ENCODE peak calls at places on chromosome 2, in eight cellular contexts. L is upper lobe of right lung, C is tibial artery, P is lower leg skin, D is WTC11, G is Calu3, E is heart left ventricle, F is fibroblast of lung. T is an unnamed sample.
A peak's percentile ranks its signal among the peaks of the same experiment; 100 is the strongest.

GRCh38 chr2:196528486-196529223 is 110.9 kb upstream of the CCDC150 start:
- DNase-seq in P (no peak), G (no peak), F (no peak), D (no peak), C (no peak), L (no peak), E (no peak), T (no peak)

GRCh38 chr2:191402966-191403565 is 157.9 kb downstream of the MYO1B start:
- DNase-seq in P (no peak), E (no peak), L (no peak), F (no peak), G (no peak), D (no peak), C (no peak), T (no peak)

GRCh38 chr2:48693645-48694044 is 61.9 kb downstream of the LHCGR start:
- DNase-seq in P (no peak), D (no peak), E (no peak), C (no peak), F (peak; percentile 82), L (no peak), G (no peak), T (no peak)

GRCh38 chr2:43236256-43236655 is 9.8 kb upstream of the ZFP36L2 start:
- DNase-seq in G (no peak), D (no peak), F (no peak), L (no peak), C (no peak), P (no peak), E (no peak), T (no peak)

GRCh38 chr2:208179028-208179609 is 10.7 kb downstream of the C2orf80 start:
- DNase-seq in E (no peak), D (peak; percentile 24), L (peak; percentile 66), P (no peak), C (no peak), G (peak; percentile 76), F (peak; percentile 13), T (no peak)

GRCh38 chr2:134398300-134398699 is 144.4 kb downstream of the MGAT5 start:
- DNase-seq in C (no peak), E (no peak), G (no peak), D (no peak), L (no peak), F (peak; percentile 85), P (no peak), T (peak; percentile 51)

GRCh38 chr2:237873382-237873781 is 14.0 kb downstream of the RAMP1 start:
- DNase-seq in C (no peak), G (no peak), E (no peak), F (peak; percentile 27), L (peak; percentile 40), D (no peak), P (no peak), T (peak; percentile 85)

GRCh38 chr2:175877845-175878563 is 124.1 kb downstream of the LNPK start:
- DNase-seq in F (peak; percentile 14), L (no peak), E (no peak), D (no peak), P (no peak), C (peak; percentile 24), G (no peak), T (no peak)

GRCh38 chr2:121095257-121096080 is 189.5 kb downstream of the TFCP2L1 start:
- DNase-seq in F (peak; percentile 57), L (peak; percentile 90), D (peak; percentile 79), C (no peak), P (peak; percentile 56), E (peak; percentile 77), G (peak; percentile 75), T (peak; percentile 74)

GRCh38 chr2:98588880-98589425 is 19.4 kb downstream of the COA5 start:
- DNase-seq in L (no peak), D (no peak), E (no peak), G (no peak), F (no peak), C (no peak), P (no peak), T (no peak)

GRCh38 chr2:172562298-172562697 is 6.4 kb downstream of the PDK1 start:
- DNase-seq in G (no peak), L (no peak), C (no peak), F (no peak), D (no peak), E (no peak), P (no peak), T (no peak)

GRCh38 chr2:124609667-124610066 is 584.6 kb downstream of the CNTNAP5 start:
- DNase-seq in F (no peak), G (no peak), E (no peak), L (no peak), D (no peak), C (no peak), P (no peak), T (no peak)

GRCh38 chr2:212991120-212991519 is 160.3 kb downstream of the IKZF2 start:
- DNase-seq in E (no peak), F (no peak), D (no peak), C (no peak), G (no peak), L (no peak), P (no peak), T (no peak)

GRCh38 chr2:213157242-213157641 is 5.8 kb upstream of the IKZF2 start:
- DNase-seq in F (no peak), C (no peak), E (no peak), L (no peak), D (no peak), P (no peak), G (no peak), T (no peak)

GRCh38 chr2:215002500-215002899 is 135.9 kb downstream of the ABCA12 start:
- DNase-seq in G (peak; percentile 22), E (no peak), C (no peak), F (peak; percentile 44), D (peak; percentile 16), L (no peak), P (no peak), T (peak; percentile 11)

GRCh38 chr2:69202323-69202722 is 184.7 kb downstream of the GFPT1 start:
- DNase-seq in L (no peak), C (no peak), E (no peak), P (no peak), D (no peak), F (no peak), G (no peak), T (no peak)

GRCh38 chr2:21422724-21423522 is 299.2 kb downstream of the TDRD15 start:
- DNase-seq in G (no peak), C (no peak), P (no peak), D (no peak), L (no peak), F (no peak), E (no peak), T (no peak)

GRCh38 chr2:27737676-27738348 is 33.7 kb upstream of the MRPL33 start:
- DNase-seq in C (no peak), F (peak; percentile 77), D (no peak), G (no peak), P (no peak), E (no peak), L (no peak), T (no peak)
- TF ChIP-seq CTCF in C (no peak), F (no peak), D (no peak), G (no peak), P (no peak), E (no peak), L (peak; percentile 14), T (no peak)

DNA sequence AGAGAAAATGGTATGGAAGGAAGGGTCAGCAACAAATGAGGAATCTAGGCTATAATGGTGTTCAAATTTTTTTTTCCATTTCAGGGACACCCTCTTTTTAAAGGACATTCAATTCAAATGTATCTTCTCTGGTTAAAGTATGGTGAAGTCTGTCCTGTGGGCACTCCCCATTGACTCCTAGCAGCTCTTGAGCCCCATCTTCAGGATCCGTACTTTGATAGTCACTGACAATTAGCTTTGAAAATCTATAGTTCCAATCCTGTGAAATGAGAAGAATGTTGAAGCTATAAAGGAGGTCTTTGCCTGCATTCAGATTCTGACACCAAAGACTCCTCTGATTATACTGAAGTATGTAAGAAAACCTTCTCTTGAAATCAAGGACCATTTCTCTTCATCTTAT is 43.3 kb downstream of the KCNH7 start:
- DNase-seq in D (peak; percentile 11), P (no peak), E (no peak), C (no peak), L (no peak), F (no peak), G (peak; percentile 7), T (no peak)
- TF ChIP-seq CTCF in D (no peak), P (no peak), E (no peak), C (no peak), L (no peak), F (no peak), G (no peak), T (no peak)

DNA sequence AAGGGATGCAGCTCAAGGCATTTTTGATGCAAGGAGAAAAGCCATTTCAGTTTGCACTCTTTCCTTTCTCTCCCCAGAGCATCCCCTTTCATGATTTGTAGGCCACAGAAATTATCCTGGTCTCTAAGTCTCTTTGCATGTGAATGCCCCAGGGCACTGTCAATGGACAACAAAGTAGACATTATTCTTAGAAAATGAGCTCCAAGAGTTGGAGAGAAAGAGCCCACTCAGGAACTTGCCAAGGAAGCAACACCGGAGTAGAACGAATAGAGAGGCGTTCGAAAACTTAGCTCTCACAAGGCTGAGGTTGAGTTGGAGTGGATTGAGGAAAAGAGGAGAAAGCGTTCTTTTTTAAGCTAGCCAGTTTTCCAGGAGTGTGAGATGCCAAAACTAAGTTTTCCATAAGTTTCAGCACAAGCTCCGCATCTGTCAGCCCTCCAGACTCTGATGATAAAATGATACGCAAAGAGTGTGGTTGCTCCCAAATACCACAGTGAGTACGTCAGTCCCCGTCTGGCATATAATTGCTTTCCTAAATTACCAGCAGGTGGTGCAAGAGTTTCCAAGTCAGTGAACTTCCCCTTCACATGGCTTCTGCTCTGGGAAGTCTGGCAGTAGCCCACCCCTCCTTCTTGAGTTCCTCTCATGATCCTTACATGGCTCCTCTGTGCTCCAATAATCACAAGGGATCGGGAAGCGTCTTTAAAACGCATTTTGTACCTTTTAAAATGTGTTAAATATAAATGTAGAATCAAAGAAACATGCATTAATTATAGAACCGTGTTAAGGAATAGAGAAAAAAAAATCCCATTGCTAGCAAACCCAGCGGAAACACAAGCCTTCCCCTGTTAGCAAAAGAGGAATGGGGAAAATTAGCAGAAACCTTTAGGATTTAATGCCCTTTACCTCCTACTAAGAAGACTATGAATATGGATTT is 1060.6 kb upstream of the FANCL start:
- DNase-seq in D (peak; percentile 39), C (no peak), G (peak; percentile 57), P (peak; percentile 40), E (no peak), F (peak; percentile 71), L (no peak), T (peak; percentile 62)
- TF ChIP-seq CTCF in D (peak; percentile 27), C (peak; percentile 9), G (peak; percentile 31), P (no peak), E (peak; percentile 65), F (peak; percentile 53), L (peak; percentile 66), T (peak; percentile 27)

GRCh38 chr2:70494283-70494886 is 59.2 kb downstream of the TGFA start:
- DNase-seq in P (no peak), F (no peak), E (no peak), D (no peak), L (no peak), G (no peak), C (no peak), T (no peak)

GRCh38 chr2:70499253-70499652 is 54.4 kb downstream of the TGFA start:
- DNase-seq in P (no peak), G (no peak), C (no peak), F (no peak), L (no peak), E (no peak), D (no peak), T (no peak)

GRCh38 chr2:70498528-70498927 is 55.1 kb downstream of the TGFA start:
- DNase-seq in F (no peak), L (no peak), D (no peak), P (no peak), E (no peak), G (no peak), C (no peak), T (no peak)

GRCh38 chr2:70498054-70498453 is 55.6 kb downstream of the TGFA start:
- DNase-seq in P (no peak), E (no peak), D (no peak), C (no peak), G (peak; percentile 37), L (no peak), F (no peak), T (peak; percentile 33)

GRCh38 chr2:70496819-70497218 is 56.8 kb downstream of the TGFA start:
- DNase-seq in D (no peak), C (no peak), F (no peak), E (no peak), L (no peak), G (no peak), P (no peak), T (no peak)
- TF ChIP-seq CTCF in D (no peak), C (no peak), F (no peak), E (no peak), L (no peak), G (no peak), P (no peak), T (no peak)

T was measured in RWPE1.